ENCODE peak calls at places on chromosomes 1 and 21, in nine cellular contexts. X, K, E, Q, B, L, C, I and R are unnamed samples.

GRCh38 chr1:235127774-235128452 is 724 bp downstream of the TOMM20 start:
- DNase-seq in Q (no peak), K (no peak), C (no peak), B (no peak), L (no peak), X (no peak), E (no peak), I (no peak), R (no peak)

GRCh38 chr1:67544921-67545320 is 114.7 kb upstream of the SERBP1 start:
- DNase-seq in C (no peak), E (no peak), B (no peak), Q (no peak), K (no peak), L (no peak), X (no peak), I (no peak), R (no peak)

GRCh38 chr1:208235983-208236761 is 8.0 kb downstream of the PLXNA2 start:
- DNase-seq in E (peak), K (peak), X (no peak), C (no peak), B (peak), L (no peak), I (no peak), Q (no peak), R (peak)

GRCh38 chr1:173507847-173508209 is 30.7 kb downstream of the PRDX6 start:
- DNase-seq in Q (no peak), E (no peak), X (no peak), B (no peak), K (no peak), I (no peak), L (no peak), C (no peak), R (no peak)

GRCh38 chr1:174352883-174353608 is 94.7 kb upstream of the GPR52 start:
- DNase-seq in B (no peak), K (no peak), L (no peak), I (no peak), X (no peak), Q (no peak), C (no peak), E (no peak), R (no peak)

GRCh38 chr1:159889821-159890252 is 10.1 kb downstream of the CFAP45 start:
- DNase-seq in I (peak), E (peak), K (peak), C (no peak), Q (peak), X (no peak), B (peak), L (no peak), R (no peak)

GRCh38 chr1:64956733-64957441 is 9.5 kb downstream of the JAK1 start:
- DNase-seq in B (peak), K (no peak), E (no peak), C (no peak), I (peak), X (no peak), L (no peak), Q (no peak), R (no peak)

GRCh38 chr1:53327183-53327941 is 508 bp downstream of the LRP8 start:
- DNase-seq in I (no peak), X (peak), E (peak), B (peak), Q (peak), K (no peak), C (peak), L (peak), R (no peak)

GRCh38 chr1:73327180-73327793 is 870.7 kb downstream of the LRRIQ3 start:
- DNase-seq in C (no peak), E (no peak), X (no peak), B (no peak), L (no peak), K (no peak), Q (no peak), I (no peak), R (no peak)

GRCh38 chr1:187491082-187491720 is 662.5 kb downstream of the PLA2G4A start:
- DNase-seq in K (no peak), Q (no peak), E (no peak), B (no peak), C (no peak), X (no peak), I (no peak), L (no peak), R (no peak)

GRCh38 chr1:230149751-230150584 is 82.9 kb downstream of the GALNT2 start:
- DNase-seq in B (no peak), K (no peak), I (peak), C (no peak), L (no peak), Q (no peak), X (no peak), E (no peak), R (no peak)

GRCh38 chr1:205183676-205184335 is 27.7 kb downstream of the DSTYK start:
- DNase-seq in B (no peak), Q (no peak), L (no peak), C (no peak), X (no peak), I (no peak), K (peak), E (no peak), R (no peak)

GRCh38 chr1:156406229-156406628 is 37.2 kb downstream of the RHBG start:
- DNase-seq in C (no peak), L (no peak), X (no peak), E (no peak), K (no peak), B (no peak), Q (no peak), I (no peak), R (no peak)

GRCh38 chr1:30670195-30671060 is 53.0 kb downstream of the MATN1 start:
- DNase-seq in I (no peak), E (no peak), B (no peak), X (no peak), Q (no peak), C (no peak), L (no peak), K (no peak), R (no peak)

GRCh38 chr1:219771039-219771438 is 157.3 kb downstream of the SLC30A10 start:
- DNase-seq in K (no peak), E (no peak), Q (peak), I (no peak), X (no peak), C (no peak), B (no peak), L (no peak), R (no peak)

GRCh38 chr1:180278791-180279432 is 48.8 kb downstream of the LHX4 start:
- DNase-seq in X (no peak), E (no peak), C (no peak), B (no peak), Q (no peak), K (no peak), I (no peak), L (no peak), R (no peak)

GRCh38 chr1:51569284-51570062 is 47.4 kb upstream of the OSBPL9 start:
- DNase-seq in E (peak), L (peak), C (peak), I (no peak), Q (peak), B (peak), K (no peak), X (no peak), R (no peak)
- TF ChIP-seq CTCF in E (no peak), L (no peak), C (no peak), I (no peak), Q (peak), B (peak), K (peak), X (no peak), R (peak)

GRCh38 chr1:61171915-61172485 is 89.6 kb downstream of the NFIA start:
- DNase-seq in X (no peak), K (no peak), B (no peak), E (no peak), I (no peak), C (no peak), L (no peak), Q (peak), R (no peak)

GRCh38 chr1:61169634-61170033 is 87.3 kb downstream of the NFIA start:
- DNase-seq in K (no peak), L (no peak), C (no peak), X (no peak), Q (no peak), E (no peak), B (no peak), I (no peak), R (no peak)

GRCh38 chr1:61170328-61171238 is 88.2 kb downstream of the NFIA start:
- DNase-seq in L (no peak), K (no peak), Q (no peak), B (peak), I (no peak), X (no peak), E (no peak), C (no peak), R (no peak)

GRCh38 chr1:61173118-61173517 is 90.8 kb downstream of the NFIA start:
- DNase-seq in X (no peak), C (no peak), L (no peak), E (no peak), K (peak), B (no peak), I (no peak), Q (no peak), R (peak)

DNA sequence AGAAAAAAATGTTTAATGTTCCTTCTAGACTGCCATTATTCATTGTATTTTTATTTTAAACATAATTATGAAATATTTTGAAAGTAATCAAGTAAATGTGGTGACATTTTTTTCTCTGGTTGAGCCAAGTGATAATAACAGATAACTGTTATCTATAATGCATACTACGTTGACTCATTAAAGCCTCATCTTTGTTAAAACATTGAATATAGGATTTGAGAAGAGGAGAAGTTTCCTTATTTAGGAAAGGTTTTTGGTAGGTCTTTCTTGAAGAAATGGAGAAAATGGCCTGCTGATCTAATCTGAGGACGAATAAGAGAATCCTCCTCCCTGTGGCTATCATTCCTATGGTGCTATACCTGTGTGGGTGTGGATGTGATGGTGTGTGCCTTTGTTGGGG is 89.0 kb downstream of the NFIA start:
- DNase-seq in B (no peak), L (no peak), K (no peak), C (no peak), I (no peak), X (no peak), E (no peak), Q (no peak), R (no peak)
- H3K27ac ChIP-seq in B (peak), L (peak), K (no peak), C (no peak), I (no peak), X (no peak), E (no peak), Q (no peak), R (peak)

GRCh38 chr1:106620521-106620954 is 435.9 kb upstream of the PRMT6 start:
- DNase-seq in I (no peak), C (no peak), L (no peak), X (no peak), K (no peak), B (no peak), Q (peak), E (no peak), R (no peak)
- TF ChIP-seq CTCF in I (no peak), C (no peak), L (no peak), X (no peak), K (no peak), B (no peak), Q (peak), E (no peak), R (no peak)

GRCh38 chr21:33657124-33657842 is 15.0 kb downstream of the ITSN1 start:
- DNase-seq in X (no peak), I (no peak), Q (no peak), E (peak), K (no peak), L (no peak), B (no peak), C (no peak), R (no peak)

GRCh38 chr21:33655591-33656221 is 13.4 kb downstream of the ITSN1 start:
- DNase-seq in L (peak), C (no peak), E (peak), B (peak), Q (peak), K (no peak), I (no peak), X (no peak), R (no peak)

GRCh38 chr21:33650929-33651505 is 8.7 kb downstream of the ITSN1 start:
- DNase-seq in L (no peak), K (no peak), E (no peak), X (no peak), C (no peak), B (no peak), Q (no peak), I (no peak), R (no peak)

GRCh38 chr21:33651965-33652680 is 9.8 kb downstream of the ITSN1 start:
- DNase-seq in I (no peak), B (no peak), E (no peak), C (no peak), X (no peak), L (no peak), Q (no peak), K (no peak), R (no peak)

DNA sequence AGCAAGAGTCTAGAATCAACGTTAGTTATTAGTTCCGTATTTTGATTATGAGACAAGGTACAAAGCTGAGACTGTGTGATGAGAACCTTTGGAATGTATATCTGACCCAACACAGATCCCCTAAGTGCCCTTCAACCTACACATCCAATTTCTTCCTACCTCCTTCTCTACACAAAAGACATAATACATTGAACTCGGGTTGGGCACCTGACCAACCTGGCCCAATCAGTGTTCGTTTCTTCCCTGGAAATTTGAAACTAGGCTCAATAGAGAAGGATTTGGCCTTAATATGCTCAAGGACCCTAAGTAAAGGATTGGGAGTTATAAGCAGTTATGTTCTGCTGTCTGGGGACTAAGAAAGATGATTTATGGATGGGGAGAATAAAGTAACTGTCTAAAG is 12.1 kb downstream of the ITSN1 start:
- DNase-seq in X (no peak), I (no peak), C (no peak), Q (no peak), B (no peak), K (no peak), L (no peak), E (no peak), R (no peak)
- H3K27ac ChIP-seq in X (no peak), I (peak), C (no peak), Q (no peak), B (no peak), K (no peak), L (no peak), E (no peak), R (no peak)

DNA sequence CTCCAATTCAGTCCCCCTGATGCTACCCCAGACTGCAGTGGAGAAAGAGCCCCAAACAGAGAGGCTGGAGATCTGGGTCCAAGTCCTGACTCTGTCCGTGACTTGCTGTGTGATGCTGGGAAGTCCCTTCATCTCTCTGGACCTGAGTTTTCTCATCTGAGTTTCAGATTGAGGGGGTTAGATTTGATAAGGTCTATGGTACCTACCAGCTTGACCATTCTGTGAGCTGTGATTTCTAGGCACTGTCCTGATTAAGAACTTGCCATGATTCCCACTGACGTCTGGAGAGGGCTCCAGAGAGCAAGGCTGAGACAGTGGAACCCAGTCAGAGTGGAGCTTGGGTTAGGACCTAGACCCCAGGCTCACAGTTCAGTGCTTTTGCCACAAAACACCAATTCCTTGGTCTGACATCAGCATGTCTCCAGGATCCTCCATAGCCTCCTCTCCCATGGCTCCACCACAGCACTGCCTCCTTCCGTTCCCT is 43.8 kb upstream of the DMBX1 start:
- DNase-seq in I (no peak), C (no peak), L (no peak), K (no peak), X (no peak), B (no peak), Q (no peak), E (no peak), R (no peak)
- TF ChIP-seq CTCF in I (no peak), C (no peak), L (no peak), K (no peak), X (no peak), B (peak), Q (peak), E (no peak), R (no peak)

DNA sequence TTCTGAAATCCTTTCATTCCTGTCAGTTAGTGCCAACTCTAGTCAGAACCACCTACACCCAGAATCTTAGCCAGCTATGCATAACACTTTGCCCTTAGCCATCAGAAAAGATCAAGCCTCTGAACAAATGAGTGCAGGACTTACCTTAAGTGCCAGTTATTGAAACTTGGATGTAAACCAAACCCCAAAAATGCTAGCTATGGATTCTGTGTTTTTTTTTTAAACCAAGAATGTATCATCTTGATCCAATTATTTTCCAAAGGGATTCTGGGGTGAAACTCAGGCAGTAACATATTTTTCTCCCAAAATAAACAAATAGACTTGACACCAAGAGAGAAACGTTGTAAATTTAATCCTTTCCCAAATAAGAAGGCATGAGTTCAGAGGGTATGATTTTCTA is 538.6 kb upstream of the ADAMTS5 start:
- DNase-seq in Q (no peak), X (no peak), I (no peak), L (no peak), K (no peak), E (no peak), B (no peak), C (no peak), R (no peak)
- H3K27ac ChIP-seq in Q (no peak), X (no peak), I (no peak), L (no peak), K (no peak), E (no peak), B (no peak), C (no peak), R (no peak)

GRCh38 chr1:7346070-7346596 is 425.0 kb upstream of the VAMP3 start:
- DNase-seq in K (no peak), L (no peak), I (no peak), E (no peak), B (no peak), C (no peak), Q (no peak), X (no peak), R (no peak)
- TF ChIP-seq CTCF in K (no peak), L (no peak), I (no peak), E (no peak), B (no peak), C (no peak), Q (no peak), X (no peak), R (no peak)